ENCODE peak calls at places on chromosome 17, in six cellular contexts. S is T-helper 9 cell; F is HEK293T; R is HT-29; Q is GM13976; U is stimulated activated CD8-positive, alpha-beta memory T cell treated with anti-CD3 and anti-CD28 coated beads, Interleukin-2, amount 100 ng/mL, for 1 hour. A is an unnamed sample.

GRCh38 chr17:47952181-47953021 is 5.3 kb downstream of the PRR15L start:
- DNase-seq in S (no peak), F (no peak), R (peak; percentile 83), Q (no peak), U (no peak), A (no peak)

GRCh38 chr17:3167574-3167973 is 29.7 kb upstream of the OR1A2 start:
- DNase-seq in S (no peak), F (no peak), R (no peak), Q (peak; percentile 32), U (no peak), A (no peak)

GRCh38 chr17:80516533-80516932 is 28.1 kb upstream of the RPTOR start:
- DNase-seq in S (no peak), F (no peak), R (no peak), Q (no peak), U (no peak), A (no peak)

GRCh38 chr17:50949128-50950001 is 83.2 kb upstream of the TOB1 start:
- DNase-seq in S (no peak), F (no peak), R (no peak), Q (no peak), U (no peak), A (no peak)

GRCh38 chr17:35519442-35519841 is 18.0 kb downstream of the SLFN12L start:
- DNase-seq in S (no peak), F (no peak), R (peak; percentile 79), Q (no peak), U (no peak), A (no peak)

GRCh38 chr17:58337126-58337599 is 8.6 kb upstream of the TSPOAP1 start:
- DNase-seq in S (no peak), F (no peak), R (no peak), Q (no peak), U (no peak), A (no peak)

GRCh38 chr17:63136381-63137012 is 170.5 kb downstream of the TANC2 start:
- DNase-seq in S (no peak), F (no peak), R (no peak), Q (no peak), U (no peak), A (no peak)

GRCh38 chr17:76840443-76840767 is 27.8 kb upstream of the MGAT5B start:
- DNase-seq in S (no peak), F (no peak), R (no peak), Q (no peak), U (no peak), A (no peak)

GRCh38 chr17:7355053-7355452 is at the start of gene TMEM95:
- DNase-seq in S (no peak), F (no peak), R (peak; percentile 42), Q (no peak), U (no peak), A (peak; percentile 54)

GRCh38 chr17:15884731-15885130 is 60.2 kb upstream of the ADORA2B start:
- DNase-seq in S (no peak), F (no peak), R (no peak), Q (no peak), U (no peak), A (no peak)